ENCODE peak calls at places on chromosomes 1 and 21, in nine cellular contexts. X is pancreas, C is Panc1, I is spleen, R is uterus, N is neuronal stem cell, K is cardiac muscle cell, Q is upper lobe of right lung, E is adipocyte. A is an unnamed sample.

GRCh38 chr1:119626841-119627240 is 21.2 kb downstream of the ZNF697 start:
- DNase-seq in X (no peak), C (no peak), I (no peak), R (peak; percentile 53), N (no peak), K (peak; percentile 83), Q (no peak), E (peak; percentile 45), A (no peak)

GRCh38 chr21:35256468-35256988 is 207.4 kb upstream of the RUNX1 start:
- DNase-seq in X (peak; percentile 89), C (peak; percentile 91), I (no peak), R (peak; percentile 79), N (peak; percentile 17), K (peak; percentile 99), Q (peak; percentile 87), E (peak; percentile 97), A (peak; percentile 76)

GRCh38 chr1:225508538-225509375 is 80.9 kb upstream of the LBR start:
- DNase-seq in X (no peak), C (peak; percentile 95), I (no peak), R (peak; percentile 24), N (peak; percentile 63), K (peak; percentile 98), Q (no peak), E (peak; percentile 97), A (no peak)

GRCh38 chr1:156489166-156489934 is 11.2 kb downstream of the MEF2D start:
- DNase-seq in X (no peak), C (no peak), I (no peak), R (no peak), N (no peak), K (no peak), Q (no peak), E (no peak), A (no peak)

GRCh38 chr1:153032677-153033308 is 1.8 kb downstream of the SPRR1B start:
- DNase-seq in X (no peak), C (peak; percentile 18), I (no peak), R (no peak), N (peak; percentile 32), K (peak; percentile 49), Q (no peak), E (peak; percentile 8), A (no peak)

GRCh38 chr1:243475966-243476365 is 220.1 kb downstream of the SDCCAG8 start:
- DNase-seq in X (no peak), C (no peak), I (no peak), R (no peak), N (peak; percentile 61), K (peak; percentile 51), Q (no peak), E (no peak), A (no peak)

GRCh38 chr1:181936768-181937581 is 124.5 kb downstream of the ZNF648 start:
- DNase-seq in X (no peak), C (peak; percentile 48), I (no peak), R (no peak), N (peak; percentile 61), K (peak; percentile 0), Q (peak; percentile 69), E (peak; percentile 0), A (no peak)

GRCh38 chr1:201468501-201468843 is 516 bp downstream of the PHLDA3 start:
- DNase-seq in X (peak; percentile 78), C (no peak), I (no peak), R (no peak), N (no peak), K (peak; percentile 50), Q (peak; percentile 73), E (peak; percentile 58), A (no peak)

GRCh38 chr1:23444104-23444533 is 19.6 kb upstream of the TCEA3 start:
- DNase-seq in X (no peak), C (no peak), I (no peak), R (peak; percentile 84), N (no peak), K (peak; percentile 99), Q (peak; percentile 79), E (peak; percentile 92), A (no peak)

GRCh38 chr1:68269637-68270430 is 37.5 kb upstream of the WLS start:
- DNase-seq in X (no peak), C (peak; percentile 51), I (no peak), R (no peak), N (no peak), K (no peak), Q (no peak), E (peak; percentile 57), A (no peak)

GRCh38 chr1:158053276-158053675 is 59.8 kb downstream of the KIRREL1 start:
- DNase-seq in X (no peak), C (no peak), I (no peak), R (no peak), N (no peak), K (no peak), Q (no peak), E (no peak), A (no peak)
- H3K36me3 ChIP-seq in X (no peaks in the 10 kb centered on the region), C (no peaks in the 10 kb centered on the region), I (no peaks in the 10 kb centered on the region), R (no peaks in the 10 kb centered on the region), N (peaks cover 3% of the 10 kb centered on the region), K (no peaks in the 10 kb centered on the region), Q (no peaks in the 10 kb centered on the region), E (peaks cover 47% of the 10 kb centered on the region), A (no peaks in the 10 kb centered on the region)

GRCh38 chr1:205729945-205730610 is 19.9 kb downstream of the NUCKS1 start:
- DNase-seq in X (no peak), C (no peak), I (no peak), R (no peak), N (no peak), K (no peak), Q (no peak), E (no peak), A (no peak)

GRCh38 chr1:205725514-205725913 is 24.5 kb downstream of the NUCKS1 start:
- DNase-seq in X (no peak), C (no peak), I (no peak), R (no peak), N (no peak), K (no peak), Q (no peak), E (no peak), A (no peak)

DNA sequence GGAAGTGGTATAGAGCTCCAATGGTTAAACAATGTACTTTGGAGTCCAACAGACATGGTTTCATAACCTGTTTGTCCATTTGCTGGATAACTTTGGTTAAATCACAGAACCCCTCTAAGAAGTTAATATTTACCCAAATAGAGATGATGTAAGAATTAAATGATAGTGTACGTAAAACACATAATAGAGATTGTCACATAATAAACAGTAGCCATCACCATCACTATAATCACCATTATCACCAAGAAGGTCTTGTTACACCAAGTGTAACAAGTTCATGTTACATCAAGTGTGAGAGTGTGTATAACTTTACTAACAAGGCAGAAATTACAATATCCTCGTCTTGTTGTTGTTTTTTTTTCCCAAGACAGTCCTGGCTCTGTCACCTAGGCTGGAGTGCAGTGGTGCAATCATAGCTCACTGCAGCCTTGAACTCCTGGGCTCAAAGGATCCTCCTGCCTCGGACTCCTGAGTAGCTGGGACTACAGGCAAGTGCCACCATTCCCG is 23.3 kb downstream of the NUCKS1 start:
- DNase-seq in X (no peak), C (no peak), I (no peak), R (no peak), N (no peak), K (no peak), Q (no peak), E (no peak), A (no peak)
- H3K36me3 ChIP-seq in X (no peaks in the 10 kb centered on the region), C (peaks cover 35% of the 10 kb centered on the region), I (peaks cover 18% of the 10 kb centered on the region), R (no peaks in the 10 kb centered on the region), N (peaks cover 11% of the 10 kb centered on the region), K (peaks cover 50% of the 10 kb centered on the region), Q (peaks cover 58% of the 10 kb centered on the region), E (peaks cover 74% of the 10 kb centered on the region), A (no peaks in the 10 kb centered on the region)

GRCh38 chr1:154434346-154435075 is 29.4 kb downstream of the IL6R start:
- DNase-seq in X (no peak), C (no peak), I (no peak), R (peak; percentile 88), N (no peak), K (peak; percentile 84), Q (peak; percentile 75), E (no peak), A (peak; percentile 84)
- H3K36me3 ChIP-seq in X (no peaks in the 10 kb centered on the region), C (no peaks in the 10 kb centered on the region), I (no peaks in the 10 kb centered on the region), R (no peaks in the 10 kb centered on the region), N (no peaks in the 10 kb centered on the region), K (no peaks in the 10 kb centered on the region), Q (peaks cover 66% of the 10 kb centered on the region), E (peaks cover 26% of the 10 kb centered on the region), A (no peaks in the 10 kb centered on the region)

GRCh38 chr1:21887216-21887736 is 49.8 kb downstream of the HSPG2 start:
- DNase-seq in X (no peak), C (no peak), I (peak; percentile 61), R (no peak), N (no peak), K (no peak), Q (no peak), E (no peak), A (no peak)
- H3K36me3 ChIP-seq in X (no peaks in the 10 kb centered on the region), C (peaks cover 5% of the 10 kb centered on the region), I (peaks cover 31% of the 10 kb centered on the region), R (no peaks in the 10 kb centered on the region), N (peaks cover 42% of the 10 kb centered on the region), K (peaks cover 21% of the 10 kb centered on the region), Q (peaks cover 73% of the 10 kb centered on the region), E (peaks cover 99% of the 10 kb centered on the region), A (no peaks in the 10 kb centered on the region)

DNA sequence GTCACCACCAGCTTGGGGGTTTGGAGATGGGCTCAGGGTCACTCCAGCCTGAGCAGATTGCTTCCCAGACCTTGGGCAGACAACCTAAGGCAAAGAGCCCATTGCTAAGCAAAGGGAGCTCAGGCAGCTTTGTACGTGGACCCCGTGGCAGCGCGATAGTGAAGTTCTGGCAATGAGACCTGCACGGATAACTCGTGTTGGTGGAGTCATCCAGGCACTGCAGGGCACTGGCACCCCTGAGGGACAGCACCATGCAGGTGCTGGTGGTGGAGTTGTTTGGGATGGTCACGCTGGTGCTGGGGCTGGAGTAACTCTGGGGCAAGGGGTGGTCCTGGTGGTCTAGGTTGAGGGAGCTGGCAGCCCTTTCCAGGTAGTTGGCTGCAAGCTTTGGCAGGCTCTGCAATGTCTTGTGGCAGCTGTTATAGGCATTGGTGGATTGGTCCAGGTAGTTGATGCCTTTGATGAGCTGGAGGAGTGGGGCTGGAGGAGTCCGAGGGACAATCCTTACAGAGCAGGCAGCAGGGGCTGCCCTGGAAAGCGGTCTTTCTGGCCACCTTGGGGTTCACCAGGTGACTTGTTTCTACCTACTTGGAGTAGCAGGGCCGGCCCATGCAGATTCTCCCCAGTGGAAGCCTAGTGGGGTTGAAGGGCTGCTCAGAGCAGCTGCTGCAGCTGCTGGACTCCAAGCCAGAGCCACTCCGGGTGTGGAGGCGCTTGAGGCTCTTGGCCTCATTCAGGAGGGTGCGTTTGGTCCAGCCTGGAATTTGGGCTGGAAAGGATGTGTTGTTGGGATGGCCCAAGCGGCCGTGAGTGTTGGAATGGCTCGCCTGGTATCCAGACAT is 13.8 kb upstream of the HSPG2 start:
- DNase-seq in X (no peak), C (no peak), I (no peak), R (no peak), N (no peak), K (no peak), Q (no peak), E (no peak), A (no peak)
- H3K36me3 ChIP-seq in X (no peaks in the 10 kb centered on the region), C (no peaks in the 10 kb centered on the region), I (no peaks in the 10 kb centered on the region), R (no peaks in the 10 kb centered on the region), N (no peaks in the 10 kb centered on the region), K (no peaks in the 10 kb centered on the region), Q (no peaks in the 10 kb centered on the region), E (no peaks in the 10 kb centered on the region), A (no peaks in the 10 kb centered on the region)

GRCh38 chr1:9069324-9070100 is at the start of gene SLC2A5:
- DNase-seq in X (no peak), C (no peak), I (peak; percentile 81), R (peak; percentile 55), N (no peak), K (peak; percentile 46), Q (no peak), E (no peak), A (no peak)
- H3K36me3 ChIP-seq in X (no peaks in the 10 kb centered on the region), C (no peaks in the 10 kb centered on the region), I (no peaks in the 10 kb centered on the region), R (no peaks in the 10 kb centered on the region), N (no peaks in the 10 kb centered on the region), K (no peaks in the 10 kb centered on the region), Q (no peaks in the 10 kb centered on the region), E (no peaks in the 10 kb centered on the region), A (no peaks in the 10 kb centered on the region)

A was measured in breast epithelium.